ENCODE peak calls at places on chromosomes 2 and 18, in four cellular contexts. Z is SK-N-SH, J is H1, C is K562. D is an unnamed sample.
A peak's percentile ranks its signal among the peaks of the same experiment; 100 is the strongest.

GRCh38 chr2:236617796-236618195 is 48.2 kb downstream of the ACKR3 start:
- DNase-seq in C (no peak), J (no peak), Z (no peak), D (no peak)

GRCh38 chr2:127576433-127577207 is 41.1 kb downstream of the MYO7B start:
- DNase-seq in Z (peak; percentile 82), C (no peak), J (no peak), D (no peak)

GRCh38 chr18:22848618-22849017 is 84.5 kb upstream of the RBBP8 start:
- DNase-seq in Z (no peak), C (no peak), J (no peak), D (no peak)

GRCh38 chr2:108935231-108935863 is 53.7 kb downstream of the EDAR start:
- DNase-seq in J (no peak), C (no peak), Z (no peak), D (no peak)

GRCh38 chr2:150224321-150224720 is 263.1 kb downstream of the RND3 start:
- DNase-seq in J (no peak), Z (no peak), C (no peak), D (no peak)

GRCh38 chr2:238484522-238485452 is 58.1 kb downstream of the ASB1 start:
- DNase-seq in Z (no peak), C (no peak), J (no peak), D (no peak)

GRCh38 chr18:23226386-23226785 is 91.1 kb downstream of the CABLES1 start:
- DNase-seq in Z (no peak), J (no peak), C (no peak), D (no peak)

GRCh38 chr2:134301099-134301970 is 47.5 kb downstream of the MGAT5 start:
- DNase-seq in Z (no peak), J (no peak), C (no peak), D (no peak)

GRCh38 chr2:172244419-172245130 is 141.9 kb upstream of the DLX2 start:
- DNase-seq in J (no peak), Z (no peak), C (no peak), D (no peak)

GRCh38 chr2:231364961-231365810 is 30.3 kb upstream of the B3GNT7 start:
- DNase-seq in C (peak; percentile 18), J (no peak), Z (peak; percentile 83), D (no peak)

GRCh38 chr18:69626643-69627242 is 226.1 kb downstream of the DOK6 start:
- DNase-seq in Z (no peak), C (no peak), J (no peak), D (no peak)

GRCh38 chr18:41875094-41875780 is 79.8 kb upstream of the PIK3C3 start:
- DNase-seq in Z (no peak), J (no peak), C (no peak), D (no peak)

GRCh38 chr18:69469444-69469919 is 68.8 kb downstream of the DOK6 start:
- DNase-seq in Z (peak; percentile 29), C (peak; percentile 41), J (peak; percentile 29), D (peak; percentile 44)

GRCh38 chr2:135676031-135676430 is 65.6 kb upstream of the UBXN4 start:
- DNase-seq in C (no peak), Z (no peak), J (no peak), D (no peak)

GRCh38 chr2:33409417-33409955 is 67.0 kb upstream of the RASGRP3 start:
- DNase-seq in C (no peak), J (no peak), Z (no peak), D (no peak)

GRCh38 chr2:172726172-172726735 is 9.4 kb upstream of the RAPGEF4 start:
- DNase-seq in C (no peak), J (no peak), Z (no peak), D (no peak)

GRCh38 chr18:68757121-68757520 is 40.8 kb upstream of the CCDC102B start:
- DNase-seq in C (no peak), Z (no peak), J (no peak), D (no peak)

GRCh38 chr2:40725950-40726349 is 274.1 kb upstream of the SLC8A1 start:
- DNase-seq in C (no peak), Z (no peak), J (no peak), D (no peak)

GRCh38 chr18:5970032-5970431 is 74.7 kb upstream of the TMEM200C start:
- DNase-seq in C (no peak), Z (no peak), J (no peak), D (no peak)

GRCh38 chr2:200376422-200377142 is 70.1 kb downstream of the SPATS2L start:
- DNase-seq in J (no peak), Z (no peak), C (peak; percentile 51), D (no peak)

GRCh38 chr2:163319006-163319405 is 416.8 kb downstream of the FIGN start:
- DNase-seq in Z (no peak), C (no peak), J (no peak), D (no peak)

GRCh38 chr2:237735762-237736161 is 62.8 kb upstream of the RBM44 start:
- DNase-seq in J (no peak), C (no peak), Z (no peak), D (no peak)

GRCh38 chr2:74238879-74239278 is 40.5 kb downstream of the MTHFD2 start:
- DNase-seq in Z (no peak), J (no peak), C (no peak), D (no peak)

GRCh38 chr18:35153609-35154273 is 87.1 kb upstream of the ZNF397 start:
- DNase-seq in C (no peak), J (no peak), Z (no peak), D (peak; percentile 95)

GRCh38 chr2:100198461-100199230 is 56.3 kb upstream of the AFF3 start:
- DNase-seq in Z (no peak), J (no peak), C (no peak), D (no peak)

GRCh38 chr2:137862651-137863050 is 101.6 kb upstream of the HNMT start:
- DNase-seq in Z (no peak), C (no peak), J (no peak), D (no peak)

GRCh38 chr2:54503828-54504227 is 47.7 kb downstream of the SPTBN1 start:
- DNase-seq in Z (no peak), C (no peak), J (no peak), D (no peak)

GRCh38 chr18:11861583-11862288 is 10.5 kb downstream of the CHMP1B start:
- DNase-seq in Z (no peak), J (no peak), C (no peak), D (no peak)

GRCh38 chr2:231683292-231683898 is 24.9 kb upstream of the PTMA start:
- DNase-seq in Z (no peak), J (no peak), C (no peak), D (no peak)

GRCh38 chr18:75376004-75376403 is 51.5 kb downstream of the SMIM21 start:
- DNase-seq in Z (no peak), C (no peak), J (no peak), D (no peak)

GRCh38 chr2:121164042-121164441 is 121.0 kb downstream of the TFCP2L1 start:
- DNase-seq in Z (no peak), C (no peak), J (no peak), D (no peak)

GRCh38 chr2:73418343-73418742 is 32.7 kb downstream of the ALMS1 start:
- DNase-seq in C (no peak), Z (no peak), J (no peak), D (peak; percentile 72)

GRCh38 chr18:77100751-77101355 is 31.7 kb downstream of the MBP start:
- DNase-seq in J (no peak), Z (no peak), C (no peak), D (no peak)
- H3K4me3 ChIP-seq in J (no peak overlapping the region), Z (peak overlapping the region; percentile 44), C (no peak overlapping the region), D (no peak overlapping the region)

GRCh38 chr2:197310271-197310939 is at the start of gene ANKRD44:
- DNase-seq in J (peak; percentile 33), C (peak; percentile 45), Z (peak; percentile 95), D (peak; percentile 51)
- TF ChIP-seq GABPA in J (no peak), C (peak; percentile 25), Z (peak; percentile 33), D (no peak)

GRCh38 chr2:177758591-177759371 is 313.8 kb downstream of the PDE11A start:
- DNase-seq in Z (peak; percentile 51), J (peak; percentile 13), C (peak; percentile 82), D (no peak)

GRCh38 chr2:177759443-177759842 is 313.1 kb downstream of the PDE11A start:
- DNase-seq in C (no peak), J (no peak), Z (no peak), D (no peak)

GRCh38 chr2:177767768-177768167 is 304.8 kb downstream of the PDE11A start:
- DNase-seq in J (no peak), C (no peak), Z (no peak), D (no peak)

DNA sequence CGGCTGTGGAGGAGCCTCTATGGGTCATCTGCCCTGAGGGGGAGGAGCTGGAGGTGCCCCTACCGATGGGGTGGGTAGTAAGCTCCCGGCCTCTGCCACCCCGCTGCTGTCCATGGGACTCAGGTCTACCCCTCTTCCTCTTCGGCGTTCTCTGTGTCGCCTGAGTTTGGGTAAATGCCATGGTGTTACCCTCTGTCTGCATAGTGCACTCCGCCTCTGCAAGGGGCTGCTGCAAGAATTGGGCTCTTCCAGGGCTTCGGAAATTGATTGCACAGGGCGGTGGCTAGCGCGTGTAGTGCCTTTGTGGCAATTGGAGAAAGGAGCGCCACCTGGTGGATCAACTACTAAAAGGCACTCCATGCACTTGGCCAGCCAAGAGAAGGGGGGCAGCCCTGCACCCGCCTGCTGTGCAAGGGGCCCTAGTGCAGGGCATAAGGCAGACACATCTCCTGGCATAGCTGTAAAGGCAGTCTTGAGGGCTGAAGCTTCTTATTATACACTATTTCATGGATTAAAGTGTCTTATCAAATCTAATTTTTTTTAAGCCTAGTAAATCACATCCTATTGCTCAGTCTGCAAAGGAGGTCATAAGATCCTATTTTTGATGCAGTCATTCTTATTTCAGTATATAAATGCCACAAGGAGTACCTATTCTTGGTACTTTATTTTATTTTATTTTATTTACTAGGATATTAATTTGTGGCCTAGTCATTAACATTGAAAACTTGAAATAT is 308.9 kb downstream of the PDE11A start:
- DNase-seq in Z (peak; percentile 67), C (peak; percentile 90), J (peak; percentile 31), D (peak; percentile 79)
- TF ChIP-seq CTCF in Z (peak; percentile 78), C (peak; percentile 92), J (peak; percentile 74), D (peak; percentile 88)

DNA sequence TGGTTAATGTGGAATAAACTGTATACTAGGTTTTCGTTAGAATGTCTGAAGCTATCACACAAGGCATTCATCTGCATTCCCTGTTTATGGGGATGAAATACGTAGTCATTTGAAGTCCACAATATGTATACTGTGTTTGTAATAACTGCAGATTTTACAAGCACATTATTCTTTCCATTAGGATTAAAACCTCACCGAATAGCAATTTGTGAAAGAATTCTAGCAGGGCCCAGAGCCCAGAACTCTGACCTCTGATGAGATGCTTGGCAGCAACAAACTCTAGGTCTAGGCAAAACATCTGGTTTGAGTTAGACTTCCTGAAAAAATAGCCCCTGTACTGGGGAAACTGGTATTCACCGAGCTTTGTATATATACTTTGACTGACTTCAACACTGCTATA is 158.2 kb downstream of the SRBD1 start:
- DNase-seq in Z (no peak), C (no peak), J (no peak), D (no peak)
- H3K4me3 ChIP-seq in Z (no peak overlapping the region), C (no peak overlapping the region), J (no peak overlapping the region), D (no peak overlapping the region)

GRCh38 chr2:88694015-88694414 is 2.5 kb downstream of the RPIA start:
- DNase-seq in C (no peak), J (no peak), Z (no peak), D (no peak)
- TF ChIP-seq GABPA in C (no peak), J (no peak), Z (no peak), D (no peak)

D was measured in HL-60.